ENCODE peak calls at places on chromosomes 2 and 18, in six cellular contexts. O is K562, V is HepG2, R is A549, H is endothelial cell of umbilical vein, Z is GM12878. N is an unnamed sample.

GRCh38 chr2:16321872-16322271 is 343.8 kb downstream of the CYRIA start:
- DNase-seq in O (no peak), V (no peak), H (no peak), Z (no peak), R (no peak), N (peak)

GRCh38 chr2:202588647-202589581 is 45.9 kb upstream of the FAM117B start:
- DNase-seq in O (peak), R (peak), Z (peak), V (peak), H (peak), N (peak)

GRCh38 chr2:1784087-1784486 is 39.8 kb upstream of the PXDN start:
- DNase-seq in V (no peak), Z (no peak), O (no peak), H (no peak), R (no peak), N (no peak)

GRCh38 chr2:9405636-9406035 is 17.7 kb downstream of the ITGB1BP1 start:
- DNase-seq in R (no peak), O (no peak), Z (no peak), V (no peak), H (no peak), N (no peak)

GRCh38 chr2:9532421-9532820 is 23.2 kb downstream of the ADAM17 start:
- DNase-seq in V (no peak), O (no peak), R (no peak), H (no peak), Z (no peak), N (no peak)

GRCh38 chr2:98895901-98896300 is 40.1 kb downstream of the CRACDL start:
- DNase-seq in V (no peak), Z (no peak), O (no peak), R (no peak), H (no peak), N (no peak)

GRCh38 chr2:69013837-69014796 is 1.1 kb downstream of the ANTXR1 start:
- DNase-seq in O (no peak), Z (no peak), H (peak), V (no peak), R (no peak), N (no peak)

GRCh38 chr18:51151568-51152511 is 45.6 kb downstream of the MEX3C start:
- DNase-seq in R (no peak), Z (no peak), V (no peak), O (no peak), H (no peak), N (peak)

GRCh38 chr2:75310915-75311314 is 111.6 kb upstream of the TACR1 start:
- DNase-seq in H (no peak), R (no peak), Z (no peak), V (no peak), O (no peak), N (no peak)

GRCh38 chr2:148221926-148222325 is 201.0 kb downstream of the MBD5 start:
- DNase-seq in R (no peak), O (no peak), V (no peak), H (no peak), Z (no peak), N (no peak)

GRCh38 chr2:100895402-100895801 is 75.5 kb downstream of the NPAS2 start:
- DNase-seq in R (no peak), V (no peak), H (no peak), Z (no peak), O (no peak), N (no peak)

GRCh38 chr2:112493858-112494648 is 12.1 kb downstream of the TTL start:
- DNase-seq in Z (no peak), R (peak), H (peak), O (peak), V (peak), N (peak)

GRCh38 chr2:8371653-8372052 is 310.2 kb upstream of the ID2 start:
- DNase-seq in Z (no peak), V (no peak), O (no peak), H (no peak), R (no peak), N (no peak)

GRCh38 chr2:10223932-10224720 is 78.6 kb upstream of the HPCAL1 start:
- DNase-seq in O (no peak), V (no peak), Z (no peak), R (no peak), H (no peak), N (no peak)

GRCh38 chr18:3397031-3397750 is 52.8 kb upstream of the TGIF1 start:
- DNase-seq in R (no peak), O (no peak), Z (no peak), H (no peak), V (no peak), N (no peak)

GRCh38 chr2:237695201-237695780 is 67.9 kb downstream of the LRRFIP1 start:
- DNase-seq in R (peak), H (peak), Z (peak), O (no peak), V (no peak), N (peak)

GRCh38 chr2:1751768-1752725 is 7.7 kb upstream of the PXDN start:
- DNase-seq in R (no peak), O (no peak), V (no peak), H (no peak), Z (no peak), N (no peak)

GRCh38 chr2:48316753-48317750 is 212.9 kb upstream of the STON1 start:
- DNase-seq in R (no peak), O (no peak), V (no peak), Z (no peak), H (no peak), N (peak)

GRCh38 chr2:240419723-240420122 is 15.7 kb upstream of the GPC1 start:
- DNase-seq in H (no peak), O (no peak), Z (no peak), R (no peak), V (no peak), N (no peak)

DNA sequence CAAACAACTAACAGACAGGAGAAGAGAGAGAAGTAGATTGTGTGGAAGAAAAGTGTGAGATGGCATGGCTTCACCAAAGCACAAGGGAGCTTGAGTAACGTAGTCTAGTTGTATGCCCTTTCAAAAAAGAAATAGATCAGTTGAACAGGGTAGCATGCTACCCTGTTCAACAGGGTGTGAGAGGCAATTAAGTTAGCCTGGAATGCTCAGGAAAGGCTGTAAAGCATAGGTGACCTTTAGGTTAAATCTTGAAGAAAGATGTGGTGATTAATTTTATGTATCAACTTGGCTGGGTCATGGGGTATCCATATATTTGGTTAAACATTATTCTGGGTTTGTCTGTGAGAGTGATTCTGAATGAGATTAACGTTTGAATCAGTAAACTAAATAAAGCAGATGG is 61.8 kb upstream of the ZC3H15 start:
- DNase-seq in H (no peak), Z (no peak), V (no peak), R (no peak), O (no peak), N (no peak)
- H3K4me3 ChIP-seq in H (no peak), Z (no peak), V (no peak), R (no peak), O (no peak), N (no peak)

GRCh38 chr2:219434468-219434717 is 250 bp upstream of the SPEG start:
- DNase-seq in R (no peak), V (no peak), Z (no peak), H (no peak), O (no peak), N (no peak)

GRCh38 chr2:219436491-219436890 is 1.8 kb downstream of the SPEG start:
- DNase-seq in O (no peak), V (no peak), H (no peak), Z (no peak), R (no peak), N (no peak)

GRCh38 chr2:219435701-219436100 is 1.1 kb downstream of the SPEG start:
- DNase-seq in H (no peak), Z (no peak), O (no peak), V (no peak), R (no peak), N (no peak)

GRCh38 chr2:219434718-219435525 is at the start of gene SPEG:
- DNase-seq in V (no peak), R (no peak), O (no peak), Z (no peak), H (no peak), N (no peak)

DNA sequence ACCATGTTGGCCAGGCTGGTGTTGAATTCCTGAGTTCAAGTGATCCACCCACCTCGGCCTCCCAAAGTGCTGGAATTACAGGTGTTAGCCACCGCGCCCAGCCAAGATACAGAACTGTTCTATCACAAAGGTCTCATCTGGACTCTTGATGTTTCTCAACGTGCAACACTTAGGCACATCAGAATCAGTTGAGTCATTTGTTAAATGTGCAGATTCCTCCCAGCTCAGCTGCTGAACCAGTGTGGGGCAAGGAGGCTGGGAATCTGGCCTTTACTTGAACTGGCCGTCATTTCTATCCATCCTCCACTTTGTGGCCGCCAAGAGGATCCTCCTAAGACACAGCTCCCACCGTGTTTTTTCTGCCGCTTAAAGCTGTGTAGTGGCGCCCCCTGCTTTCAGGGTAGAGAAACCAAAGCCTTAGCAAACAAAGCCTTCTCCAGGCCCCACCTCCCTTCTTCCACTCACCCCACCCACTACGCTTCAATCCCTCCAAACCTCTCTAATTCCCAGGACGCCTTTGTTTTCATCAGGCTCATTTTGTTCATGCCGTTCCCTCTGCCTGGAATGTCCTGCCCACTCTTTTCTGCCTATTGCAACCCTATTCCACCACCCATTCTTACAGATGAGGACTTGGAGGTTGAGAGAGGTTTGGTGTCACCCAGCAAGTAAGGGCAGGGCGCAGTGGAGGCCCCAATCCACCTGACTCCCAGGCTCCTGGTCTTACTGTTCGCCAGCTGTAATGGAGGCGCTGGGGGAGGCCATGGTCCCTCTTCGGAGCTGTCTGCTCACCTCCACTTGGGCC is 776 bp upstream of the SPEG start:
- DNase-seq in V (peak), H (no peak), R (no peak), Z (no peak), O (peak), N (peak)
- TF ChIP-seq MYC in V (no peak), H (no peak), R (no peak), Z (no peak), O (no peak), N (no peak)

GRCh38 chr18:21489119-21489750 is 111.3 kb downstream of the ESCO1 start:
- DNase-seq in R (peak), O (peak), H (peak), V (peak), Z (no peak), N (peak)

GRCh38 chr18:21489919-21490495 is 110.5 kb downstream of the ESCO1 start:
- DNase-seq in Z (no peak), V (no peak), H (no peak), O (peak), R (no peak), N (peak)

GRCh38 chr18:21486905-21487437 is 113.5 kb downstream of the ESCO1 start:
- DNase-seq in Z (no peak), O (no peak), V (no peak), R (no peak), H (no peak), N (no peak)

GRCh38 chr18:21481739-21482138 is 118.8 kb downstream of the ESCO1 start:
- DNase-seq in R (no peak), O (no peak), V (no peak), H (no peak), Z (no peak), N (no peak)

DNA sequence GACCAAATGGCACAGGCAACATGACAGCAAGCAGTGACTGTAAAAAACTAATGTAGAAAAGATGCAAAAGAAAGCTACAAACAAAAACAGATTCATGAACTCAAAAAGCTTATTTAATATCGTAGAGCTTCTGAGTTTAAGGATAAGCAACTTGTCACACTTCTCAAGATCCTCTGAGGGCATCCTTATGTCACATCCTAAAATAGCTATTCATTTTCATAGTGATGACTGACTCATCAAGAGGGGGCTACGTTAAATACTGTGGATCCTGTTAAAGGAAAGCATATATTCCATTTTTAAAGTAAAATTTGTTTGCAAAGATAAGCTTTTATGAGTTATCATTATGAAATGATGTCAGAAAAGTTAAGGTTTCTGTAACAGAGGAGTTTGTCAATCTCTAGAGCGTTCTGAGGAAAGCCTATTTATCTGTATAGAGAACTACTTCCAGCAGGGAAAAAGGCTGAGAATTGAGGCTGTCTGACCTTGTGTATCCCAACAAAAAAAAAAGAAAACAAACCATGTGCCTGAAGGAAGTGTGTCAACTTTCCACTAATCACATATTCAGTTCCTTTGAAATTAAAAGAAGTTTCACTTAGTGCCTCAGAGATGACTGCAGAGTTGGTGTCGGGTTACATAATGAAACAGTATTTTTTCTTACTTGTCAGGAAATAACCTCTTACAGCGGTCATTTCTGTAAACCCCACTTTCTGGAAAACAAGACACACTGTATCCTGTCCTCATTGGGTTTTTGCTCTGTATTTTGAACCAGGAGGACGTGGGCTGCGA is 115.5 kb downstream of the ESCO1 start:
- DNase-seq in R (no peak), O (peak), V (no peak), Z (no peak), H (peak), N (peak)
- H3K4me3 ChIP-seq in R (no peak), O (no peak), V (no peak), Z (no peak), H (no peak), N (no peak)

GRCh38 chr2:183250472-183250871 is 126.2 kb downstream of the NUP35 start:
- DNase-seq in Z (no peak), H (no peak), R (no peak), V (no peak), O (no peak), N (no peak)

GRCh38 chr2:183248866-183249567 is 124.8 kb downstream of the NUP35 start:
- DNase-seq in Z (no peak), H (peak), R (peak), V (peak), O (peak), N (peak)

GRCh38 chr2:183255406-183255805 is 131.2 kb downstream of the NUP35 start:
- DNase-seq in V (no peak), R (no peak), O (no peak), Z (no peak), H (no peak), N (no peak)

GRCh38 chr2:183250061-183250460 is 125.8 kb downstream of the NUP35 start:
- DNase-seq in V (no peak), R (no peak), Z (no peak), O (no peak), H (no peak), N (no peak)

GRCh38 chr2:183253441-183254130 is 129.3 kb downstream of the NUP35 start:
- DNase-seq in O (no peak), Z (no peak), V (no peak), R (no peak), H (no peak), N (peak)
- TF ChIP-seq MYC in O (no peak), Z (no peak), V (no peak), R (no peak), H (no peak), N (no peak)

DNA sequence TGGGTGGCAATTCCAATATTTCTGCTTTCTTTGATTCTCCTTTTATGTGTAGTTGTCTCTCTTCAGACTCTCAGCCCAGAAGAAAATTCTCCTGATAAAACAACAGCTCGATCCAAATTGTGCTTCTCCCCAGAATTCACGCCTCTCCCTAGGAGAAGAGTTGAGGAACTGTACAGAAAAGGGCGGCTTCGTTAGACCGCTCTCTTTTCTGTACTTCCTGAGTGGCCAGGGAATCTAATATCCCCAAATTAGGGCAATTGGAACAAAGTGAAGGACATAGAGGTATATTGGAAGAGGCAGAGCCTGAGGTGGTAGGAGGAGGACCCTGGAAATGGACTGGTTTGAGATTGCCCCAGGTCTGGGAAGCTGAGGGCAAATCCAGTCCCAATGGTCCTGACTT is 5.6 kb downstream of the ADCYAP1 start:
- DNase-seq in R (no peak), O (no peak), H (no peak), V (no peak), Z (no peak), N (no peak)
- H3K4me3 ChIP-seq in R (no peak), O (no peak), H (no peak), V (no peak), Z (no peak), N (no peak)

DNA sequence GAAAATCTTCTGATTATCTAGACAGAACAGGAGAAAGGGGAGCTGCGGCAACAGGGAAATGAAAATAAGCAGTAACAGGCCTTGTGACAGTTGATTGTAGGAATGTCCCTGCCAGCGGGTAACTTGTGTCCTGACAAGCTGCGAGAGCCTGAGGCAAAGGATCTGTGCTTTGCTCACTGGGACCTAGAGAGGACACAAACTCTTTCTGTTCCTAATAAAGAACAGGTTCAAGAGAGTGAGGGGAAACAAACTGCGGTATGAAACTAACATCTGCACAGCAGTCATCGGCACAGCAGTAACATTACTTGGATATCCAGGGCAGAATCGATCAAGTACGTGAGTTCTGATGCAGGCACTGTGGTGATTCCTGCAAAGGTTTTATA is 103.8 kb upstream of the THOC1 start:
- DNase-seq in H (no peak), V (no peak), Z (no peak), O (no peak), R (no peak), N (no peak)
- TF ChIP-seq MYC in H (no peak), V (no peak), Z (no peak), O (no peak), R (no peak), N (no peak)

GRCh38 chr2:234989183-234989701 is 37.4 kb downstream of the SH3BP4 start:
- DNase-seq in O (no peak), V (no peak), Z (no peak), H (peak), R (no peak), N (no peak)
- H3K4me3 ChIP-seq in O (no peak), V (no peak), Z (no peak), H (no peak), R (no peak), N (no peak)

DNA sequence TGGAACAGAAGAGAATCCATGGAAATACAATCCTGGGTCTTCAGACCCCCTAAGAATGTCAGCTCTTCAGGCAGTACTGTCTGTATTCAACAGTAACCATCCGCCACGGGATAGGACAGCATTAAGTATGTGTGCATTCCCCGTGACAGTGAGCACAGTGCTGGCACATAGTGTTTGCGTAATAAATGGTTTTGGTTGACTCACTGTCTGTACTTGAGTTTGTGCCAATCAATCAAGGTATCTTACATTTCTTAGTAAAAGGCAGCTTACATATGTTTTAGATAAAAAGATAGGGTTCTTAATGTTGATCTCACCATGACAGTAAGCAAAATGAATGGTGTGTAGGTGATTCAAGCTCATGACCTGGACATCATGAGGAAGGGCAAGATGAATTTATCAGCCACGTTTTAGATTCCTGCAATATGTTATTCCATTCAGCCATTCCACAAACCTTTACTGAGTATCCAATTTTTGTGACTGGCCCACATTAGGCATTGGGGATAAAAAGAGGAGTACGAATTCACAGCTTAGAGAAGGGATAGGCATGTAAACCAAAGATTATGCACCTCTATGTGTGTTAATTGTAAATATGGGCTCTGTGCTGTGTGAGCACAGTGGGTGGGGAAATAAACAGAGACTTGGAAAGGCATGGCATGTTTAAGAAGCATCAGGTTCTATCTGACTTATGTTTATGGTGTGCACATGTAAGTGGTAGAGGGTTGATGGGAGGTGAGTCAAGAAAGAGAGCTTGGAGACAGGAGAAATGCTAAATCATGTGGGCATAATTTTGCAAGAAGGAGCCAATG is 258.8 kb downstream of the SLC8A1 start:
- DNase-seq in V (no peak), R (no peak), Z (no peak), H (no peak), O (no peak), N (peak)
- TF ChIP-seq MYC in V (no peak), R (no peak), Z (no peak), H (no peak), O (no peak), N (no peak)